ENCODE peak calls at places on chromosomes 5 and 9, in six cellular contexts. R is breast epithelium, O is astrocyte, X is NCI-H226, S is foreskin fibroblast, V is choroid plexus epithelial cell. T is an unnamed sample.
A peak's percentile ranks its signal among the peaks of the same experiment; 100 is the strongest.

GRCh38 chr5:106601605-106602004 is 1069.1 kb downstream of the EFNA5 start:
- DNase-seq in X (no peak), S (no peak), O (no peak), V (peak; percentile 10), R (no peak), T (no peak)

GRCh38 chr5:169416583-169417196 is 115.8 kb upstream of the SLIT3 start:
- DNase-seq in S (peak; percentile 83), V (peak; percentile 82), R (peak; percentile 24), O (peak; percentile 90), X (no peak), T (peak; percentile 98)

GRCh38 chr5:170306381-170306790 is 8.8 kb upstream of the LCP2 start:
- DNase-seq in X (peak; percentile 16), V (peak; percentile 76), R (no peak), S (peak; percentile 14), O (peak; percentile 20), T (peak; percentile 96)

GRCh38 chr9:116208417-116209232 is 55.0 kb downstream of the PAPPA start:
- DNase-seq in V (peak; percentile 85), S (peak; percentile 46), O (no peak), X (peak; percentile 38), R (no peak), T (peak; percentile 75)

GRCh38 chr5:124725040-124725434 is 21.4 kb downstream of the ZNF608 start:
- DNase-seq in V (no peak), O (no peak), S (no peak), R (no peak), X (no peak), T (no peak)

GRCh38 chr9:69443178-69443577 is 118.2 kb downstream of the ENTREP1 start:
- DNase-seq in S (no peak), O (no peak), X (no peak), V (no peak), R (no peak), T (no peak)

GRCh38 chr5:53874409-53874808 is 314.0 kb downstream of the NDUFS4 start:
- DNase-seq in X (no peak), R (no peak), V (peak; percentile 65), O (no peak), S (peak; percentile 13), T (peak; percentile 61)

GRCh38 chr5:151319334-151319733 is 15.8 kb upstream of the SLC36A3 start:
- DNase-seq in X (peak; percentile 5), V (peak; percentile 60), S (no peak), R (no peak), O (no peak), T (peak; percentile 14)

GRCh38 chr9:94860678-94861588 is 134.4 kb downstream of the AOPEP start:
- DNase-seq in R (no peak), O (peak; percentile 100), V (peak; percentile 72), S (peak; percentile 59), X (no peak), T (peak; percentile 86)

GRCh38 chr9:123678878-123679329 is 251.0 kb downstream of the DENND1A start:
- DNase-seq in S (no peak), X (no peak), O (no peak), V (peak; percentile 40), R (no peak), T (no peak)

GRCh38 chr5:147407094-147407681 is 102.7 kb downstream of the DPYSL3 start:
- DNase-seq in R (no peak), S (no peak), X (peak; percentile 76), O (peak; percentile 91), V (peak; percentile 71), T (peak; percentile 25)

GRCh38 chr5:180376511-180376910 is 23.4 kb upstream of the GFPT2 start:
- DNase-seq in V (no peak), S (no peak), R (no peak), O (no peak), X (no peak), T (no peak)

GRCh38 chr9:17882801-17883200 is 303.9 kb downstream of the SH3GL2 start:
- DNase-seq in R (no peak), X (no peak), V (no peak), O (no peak), S (no peak), T (no peak)

GRCh38 chr5:6732634-6733410 is 19.6 kb downstream of the TENT4A start:
- DNase-seq in O (peak; percentile 73), R (no peak), S (peak; percentile 70), V (peak; percentile 64), X (peak; percentile 97), T (peak; percentile 81)

GRCh38 chr9:89418882-89419641 is 78.9 kb downstream of the SEMA4D start:
- DNase-seq in X (no peak), V (no peak), O (no peak), S (no peak), R (no peak), T (no peak)

GRCh38 chr5:80417973-80418372 is 10.1 kb downstream of the ZFYVE16 start:
- DNase-seq in X (no peak), R (no peak), V (no peak), S (no peak), O (no peak), T (no peak)

GRCh38 chr5:142888469-142889085 is 118.4 kb downstream of the ARHGAP26 start:
- DNase-seq in R (no peak), S (peak; percentile 38), X (no peak), O (no peak), V (peak; percentile 77), T (peak; percentile 76)

GRCh38 chr5:74517700-74518099 is 122.8 kb downstream of the ENC1 start:
- DNase-seq in R (no peak), S (peak; percentile 73), V (peak; percentile 73), O (peak; percentile 89), X (peak; percentile 34), T (peak; percentile 91)

GRCh38 chr5:80143491-80143890 is 108.3 kb downstream of the THBS4 start:
- DNase-seq in O (no peak), X (no peak), V (no peak), S (no peak), R (no peak), T (no peak)

GRCh38 chr9:72828281-72828731 is 124.5 kb downstream of the ALDH1A1 start:
- DNase-seq in R (no peak), S (no peak), O (peak; percentile 77), X (no peak), V (no peak), T (peak; percentile 36)

GRCh38 chr5:54703568-54704255 is 186.2 kb downstream of the SNX18 start:
- DNase-seq in S (no peak), X (no peak), R (no peak), V (no peak), O (no peak), T (no peak)

GRCh38 chr5:111043712-111044506 is 27.6 kb upstream of the TSLP start:
- DNase-seq in V (peak; percentile 100), X (no peak), R (no peak), O (peak; percentile 39), S (peak; percentile 24), T (peak; percentile 28)

GRCh38 chr9:34988218-34989055 is 1.1 kb upstream of the DNAJB5 start:
- DNase-seq in R (no peak), V (peak; percentile 23), O (no peak), S (no peak), X (no peak), T (no peak)

GRCh38 chr5:55160493-55161209 is 680 bp downstream of the GPX8 start:
- DNase-seq in S (peak; percentile 91), O (peak; percentile 96), X (peak; percentile 81), R (peak; percentile 49), V (peak; percentile 98), T (peak; percentile 95)

GRCh38 chr9:19464061-19464763 is 55.4 kb downstream of the ACER2 start:
- DNase-seq in X (no peak), R (no peak), S (no peak), V (no peak), O (no peak), T (no peak)

GRCh38 chr9:18268381-18268780 is 205.6 kb upstream of the ADAMTSL1 start:
- DNase-seq in O (peak; percentile 82), R (peak; percentile 22), X (peak; percentile 14), V (peak; percentile 26), S (peak; percentile 75), T (peak; percentile 68)

GRCh38 chr9:74413876-74414275 is 83.3 kb upstream of the RORB start:
- DNase-seq in R (no peak), S (no peak), V (no peak), X (no peak), O (no peak), T (no peak)

GRCh38 chr5:58197875-58198274 is 262.0 kb downstream of the PLK2 start:
- DNase-seq in R (no peak), O (no peak), V (no peak), X (no peak), S (no peak), T (no peak)

GRCh38 chr5:121949885-121950284 is 11.9 kb upstream of the SRFBP1 start:
- DNase-seq in R (no peak), O (peak; percentile 12), V (peak; percentile 79), X (no peak), S (peak; percentile 35), T (peak; percentile 70)

GRCh38 chr9:95058795-95059386 is 258.6 kb downstream of the FANCC start:
- DNase-seq in O (peak; percentile 58), S (no peak), X (no peak), R (no peak), V (peak; percentile 33), T (no peak)